ENCODE peak calls at places on chromosomes 4 and X, in four cellular contexts. One of them, this sample, is unnamed.
A peak's percentile ranks its signal among the peaks of the same experiment; 100 is the strongest.

GRCh38 chr4:27916432-27917184 is 1056.0 kb downstream of the STIM2 start:
- DNase-seq in head of caudate nucleus: peak; percentile 3
- DNase-seq in nucleus accumbens: no peak
- DNase-seq in left cardiac atrium: no peak
- DNase-seq in this sample: no peak

GRCh38 chr4:101037249-101037648 is 310.1 kb downstream of the PPP3CA start:
- DNase-seq in nucleus accumbens: no peak
- DNase-seq in head of caudate nucleus: no peak
- DNase-seq in left cardiac atrium: no peak
- DNase-seq in this sample: no peak

GRCh38 chr4:73593631-73594241 is 26.5 kb downstream of the RASSF6 start:
- DNase-seq in nucleus accumbens: no peak
- DNase-seq in head of caudate nucleus: no peak
- DNase-seq in left cardiac atrium: no peak
- DNase-seq in this sample: no peak

GRCh38 chr4:149751174-149751573 is 64.5 kb downstream of the IQCM start:
- DNase-seq in nucleus accumbens: no peak
- DNase-seq in head of caudate nucleus: no peak
- DNase-seq in left cardiac atrium: no peak
- DNase-seq in this sample: no peak

GRCh38 chr4:94498502-94498901 is 46.8 kb downstream of the PDLIM5 start:
- DNase-seq in nucleus accumbens: no peak
- DNase-seq in left cardiac atrium: no peak
- DNase-seq in head of caudate nucleus: no peak
- DNase-seq in this sample: no peak

GRCh38 chr4:114052227-114052626 is 72.8 kb upstream of the ARSJ start:
- DNase-seq in head of caudate nucleus: no peak
- DNase-seq in left cardiac atrium: no peak
- DNase-seq in nucleus accumbens: no peak
- DNase-seq in this sample: no peak

GRCh38 chr4:16187455-16187854 is 38.8 kb downstream of the TAPT1 start:
- DNase-seq in left cardiac atrium: no peak
- DNase-seq in head of caudate nucleus: no peak
- DNase-seq in nucleus accumbens: no peak
- DNase-seq in this sample: no peak

GRCh38 chr4:114603455-114603854 is 4.8 kb downstream of the UGT8 start:
- DNase-seq in left cardiac atrium: no peak
- DNase-seq in head of caudate nucleus: no peak
- DNase-seq in nucleus accumbens: no peak
- DNase-seq in this sample: no peak

GRCh38 chr4:45550766-45551366 is 573.0 kb downstream of the GABRG1 start:
- DNase-seq in head of caudate nucleus: no peak
- DNase-seq in nucleus accumbens: no peak
- DNase-seq in left cardiac atrium: no peak
- DNase-seq in this sample: no peak

GRCh38 chr4:616911-617643 is 8.3 kb upstream of the PDE6B start:
- DNase-seq in nucleus accumbens: no peak
- DNase-seq in head of caudate nucleus: no peak
- DNase-seq in left cardiac atrium: no peak
- DNase-seq in this sample: no peak

GRCh38 chrX:30748337-30748960 is 95.2 kb downstream of the GK start:
- DNase-seq in nucleus accumbens: no peak
- DNase-seq in head of caudate nucleus: no peak
- DNase-seq in left cardiac atrium: no peak
- DNase-seq in this sample: no peak

GRCh38 chr4:174764105-174764729 is 64.8 kb downstream of the GLRA3 start:
- DNase-seq in nucleus accumbens: no peak
- DNase-seq in head of caudate nucleus: no peak
- DNase-seq in left cardiac atrium: no peak
- DNase-seq in this sample: no peak

GRCh38 chr4:87179751-87180150 is 40.7 kb downstream of the KLHL8 start:
- DNase-seq in left cardiac atrium: no peak
- DNase-seq in nucleus accumbens: no peak
- DNase-seq in head of caudate nucleus: no peak
- DNase-seq in this sample: no peak

GRCh38 chr4:80425701-80426100 is 90.2 kb downstream of the CFAP299 start:
- DNase-seq in head of caudate nucleus: no peak
- DNase-seq in left cardiac atrium: no peak
- DNase-seq in nucleus accumbens: no peak
- DNase-seq in this sample: no peak

GRCh38 chr4:76687730-76688441 is 210.1 kb downstream of the SOWAHB start:
- DNase-seq in nucleus accumbens: no peak
- DNase-seq in left cardiac atrium: no peak
- DNase-seq in head of caudate nucleus: no peak
- DNase-seq in this sample: no peak

GRCh38 chr4:16692021-16692420 is 206.4 kb downstream of the LDB2 start:
- DNase-seq in head of caudate nucleus: no peak
- DNase-seq in left cardiac atrium: no peak
- DNase-seq in nucleus accumbens: no peak
- DNase-seq in this sample: no peak

GRCh38 chr4:101792056-101792575 is 1.6 kb downstream of the BANK1 start:
- DNase-seq in nucleus accumbens: no peak
- DNase-seq in left cardiac atrium: no peak
- DNase-seq in head of caudate nucleus: no peak
- DNase-seq in this sample: no peak

GRCh38 chrX:70754169-70754843 is 154.2 kb downstream of the TEX11 start:
- DNase-seq in nucleus accumbens: no peak
- DNase-seq in left cardiac atrium: no peak
- DNase-seq in head of caudate nucleus: no peak
- DNase-seq in this sample: no peak

GRCh38 chrX:357693-358471 is 28.8 kb downstream of the PPP2R3B start:
- DNase-seq in nucleus accumbens: no peak
- DNase-seq in left cardiac atrium: no peak
- DNase-seq in head of caudate nucleus: no peak
- DNase-seq in this sample: peak; percentile 30

GRCh38 chr4:189988892-189989431 is 38.1 kb downstream of the FRG2 start:
- DNase-seq in head of caudate nucleus: no peak
- DNase-seq in left cardiac atrium: no peak
- DNase-seq in nucleus accumbens: no peak
- DNase-seq in this sample: no peak

GRCh38 chr4:1856920-1857699 is 1.2 kb upstream of the LETM1 start:
- DNase-seq in nucleus accumbens: peak; percentile 43
- DNase-seq in head of caudate nucleus: no peak
- DNase-seq in left cardiac atrium: no peak
- DNase-seq in this sample: no peak

GRCh38 chrX:19360903-19361302 is 17.2 kb downstream of the PDHA1 start:
- DNase-seq in head of caudate nucleus: no peak
- DNase-seq in nucleus accumbens: no peak
- DNase-seq in left cardiac atrium: no peak
- DNase-seq in this sample: no peak

GRCh38 chr4:33013280-33013679 is 2293.1 kb downstream of the PCDH7 start:
- DNase-seq in left cardiac atrium: no peak
- DNase-seq in nucleus accumbens: no peak
- DNase-seq in head of caudate nucleus: no peak
- DNase-seq in this sample: no peak

GRCh38 chr4:73067971-73068394 is 1.5 kb downstream of the COX18 start:
- DNase-seq in nucleus accumbens: no peak
- DNase-seq in head of caudate nucleus: no peak
- DNase-seq in left cardiac atrium: no peak
- DNase-seq in this sample: peak; percentile 27

GRCh38 chr4:92847046-92847445 is 543.3 kb downstream of the GRID2 start:
- DNase-seq in nucleus accumbens: no peak
- DNase-seq in left cardiac atrium: no peak
- DNase-seq in head of caudate nucleus: no peak
- DNase-seq in this sample: no peak

GRCh38 chrX:74297766-74298165 is 6.2 kb upstream of the ZCCHC13 start:
- DNase-seq in nucleus accumbens: no peak
- DNase-seq in head of caudate nucleus: no peak
- DNase-seq in left cardiac atrium: no peak
- DNase-seq in this sample: no peak

GRCh38 chrX:20267924-20268701 is 1.4 kb upstream of the RPS6KA3 start:
- DNase-seq in left cardiac atrium: peak; percentile 62
- DNase-seq in nucleus accumbens: peak; percentile 28
- DNase-seq in head of caudate nucleus: peak; percentile 28
- DNase-seq in this sample: no peak

GRCh38 chr4:6674500-6675149 is 19.1 kb upstream of the S100P start:
- DNase-seq in nucleus accumbens: no peak
- DNase-seq in left cardiac atrium: no peak
- DNase-seq in head of caudate nucleus: peak; percentile 26
- DNase-seq in this sample: no peak

GRCh38 chrX:119648421-119648775 is 42.2 kb upstream of the NKRF start:
- DNase-seq in nucleus accumbens: no peak
- DNase-seq in left cardiac atrium: no peak
- DNase-seq in head of caudate nucleus: no peak
- DNase-seq in this sample: no peak

GRCh38 chr4:56958111-56958517 is 19.3 kb downstream of the NOA1 start:
- DNase-seq in left cardiac atrium: peak; percentile 94
- DNase-seq in nucleus accumbens: peak; percentile 59
- DNase-seq in head of caudate nucleus: peak; percentile 81
- DNase-seq in this sample: no peak

GRCh38 chrX:65195621-65196020 is 219.4 kb upstream of the ZC4H2 start:
- DNase-seq in head of caudate nucleus: no peak
- DNase-seq in nucleus accumbens: no peak
- DNase-seq in left cardiac atrium: no peak
- DNase-seq in this sample: no peak

GRCh38 chr4:9925750-9926439 is 95.4 kb downstream of the SLC2A9 start:
- DNase-seq in nucleus accumbens: no peak
- DNase-seq in head of caudate nucleus: no peak
- DNase-seq in left cardiac atrium: no peak
- DNase-seq in this sample: no peak

GRCh38 chrX:110178179-110178865 is 139.6 kb downstream of the AMMECR1 start:
- DNase-seq in nucleus accumbens: no peak
- DNase-seq in left cardiac atrium: no peak
- DNase-seq in head of caudate nucleus: no peak
- DNase-seq in this sample: no peak

GRCh38 chrX:120244735-120245498 is 5.7 kb upstream of the ZBTB33 start:
- DNase-seq in left cardiac atrium: peak; percentile 65
- DNase-seq in nucleus accumbens: peak; percentile 69
- DNase-seq in head of caudate nucleus: peak; percentile 59
- DNase-seq in this sample: peak; percentile 19

GRCh38 chr4:106366026-106366425 is 2.6 kb downstream of the GIMD1 start:
- DNase-seq in nucleus accumbens: no peak
- DNase-seq in head of caudate nucleus: no peak
- DNase-seq in left cardiac atrium: no peak
- DNase-seq in this sample: no peak

GRCh38 chr4:15848191-15848842 is 70.2 kb downstream of the CD38 start:
- DNase-seq in nucleus accumbens: no peak
- DNase-seq in left cardiac atrium: no peak
- DNase-seq in head of caudate nucleus: no peak
- DNase-seq in this sample: no peak